ENCODE peak calls at places on chromosomes 2 and 18, in five cellular contexts. E is Peyer's patch; I is fibroblast of lung; B is CD8-positive, alpha-beta memory T cell; S is SJSA1. N is an unnamed sample. For H3K9me3, the result is how much of the 10 kb centered on the place peaks cover.

GRCh38 chr2:226887940-226888339 is 52.1 kb downstream of the RHBDD1 start:
- DNase-seq in E (no peak), I (peak), B (no peak), S (no peak), N (peak)

GRCh38 chr2:68594041-68594440 is 49.3 kb upstream of the PROKR1 start:
- DNase-seq in E (no peak), I (no peak), B (no peak), S (no peak), N (no peak)

GRCh38 chr18:77062518-77063003 is 70.0 kb downstream of the MBP start:
- DNase-seq in E (peak), I (peak), B (peak), S (no peak), N (no peak)

GRCh38 chr2:63257473-63257872 is 206.8 kb downstream of the OTX1 start:
- DNase-seq in E (no peak), I (no peak), B (peak), S (no peak), N (no peak)

GRCh38 chr2:96330407-96330806 is 5.2 kb upstream of the NCAPH start:
- DNase-seq in E (no peak), I (peak), B (no peak), S (no peak), N (peak)

GRCh38 chr2:201223089-201224073 is 37.0 kb upstream of the CASP8 start:
- DNase-seq in E (no peak), I (no peak), B (no peak), S (no peak), N (no peak)

GRCh38 chr2:32810909-32811495 is 135.8 kb upstream of the LTBP1 start:
- DNase-seq in E (no peak), I (peak), B (no peak), S (no peak), N (no peak)

GRCh38 chr18:6875764-6876163 is 146.2 kb downstream of the ARHGAP28 start:
- DNase-seq in E (no peak), I (no peak), B (no peak), S (no peak), N (no peak)

GRCh38 chr2:107088156-107088555 is 202.2 kb upstream of the ST6GAL2 start:
- DNase-seq in E (no peak), I (no peak), B (no peak), S (no peak), N (no peak)

GRCh38 chr2:107094450-107094986 is 208.6 kb upstream of the ST6GAL2 start:
- DNase-seq in E (no peak), I (no peak), B (no peak), S (no peak), N (no peak)

GRCh38 chr2:107093426-107093957 is 207.5 kb upstream of the ST6GAL2 start:
- DNase-seq in E (no peak), I (no peak), B (no peak), S (no peak), N (no peak)

GRCh38 chr2:107091163-107091864 is 205.3 kb upstream of the ST6GAL2 start:
- DNase-seq in E (no peak), I (peak), B (no peak), S (no peak), N (peak)
- H3K4me3 ChIP-seq in E (no peak), I (no peak), B (no peak), S (no peak), N (no peak)

GRCh38 chr18:14974088-14974487 is 226.1 kb downstream of the ANKRD30B start:
- DNase-seq in E (no peak), I (no peak), B (no peak), S (no peak), N (no peak)

GRCh38 chr18:14971461-14972185 is 223.7 kb downstream of the ANKRD30B start:
- DNase-seq in E (no peak), I (no peak), B (no peak), S (no peak), N (no peak)

GRCh38 chr18:14965553-14965952 is 217.6 kb downstream of the ANKRD30B start:
- DNase-seq in E (no peak), I (no peak), B (no peak), S (no peak), N (no peak)

GRCh38 chr18:14969507-14969906 is 221.5 kb downstream of the ANKRD30B start:
- DNase-seq in E (no peak), I (no peak), B (no peak), S (no peak), N (no peak)

DNA sequence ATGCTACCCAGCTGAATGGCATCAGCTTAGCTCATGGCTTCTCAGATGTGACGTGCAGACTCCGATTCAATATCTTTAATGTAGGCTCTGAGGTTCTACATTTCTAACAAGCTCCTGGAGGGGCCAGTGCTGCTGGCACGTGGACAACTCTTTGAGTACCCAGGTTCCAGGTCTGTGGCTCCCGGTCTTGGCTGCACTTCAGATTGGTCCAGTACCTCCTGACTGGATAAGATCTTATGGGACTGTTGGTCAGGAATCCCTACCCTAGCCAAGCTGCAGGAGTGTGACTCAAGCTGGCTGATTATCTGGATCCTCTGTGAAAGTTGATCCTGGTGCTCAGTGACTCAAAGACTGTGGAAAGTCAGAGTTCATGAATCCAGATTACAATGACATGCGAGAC is 222.1 kb downstream of the ANKRD30B start:
- DNase-seq in E (no peak), I (no peak), B (no peak), S (no peak), N (peak)
- H3K9me3 ChIP-seq in E (under half), I (under half), B (under half), S (under half), N (under half)

GRCh38 chr2:18046558-18046957 is 168.1 kb downstream of the KCNS3 start:
- DNase-seq in E (no peak), I (peak), B (no peak), S (no peak), N (peak)

GRCh38 chr2:18049325-18049724 is 170.9 kb downstream of the KCNS3 start:
- DNase-seq in E (no peak), I (no peak), B (no peak), S (no peak), N (no peak)

GRCh38 chr2:18050001-18050400 is 171.5 kb downstream of the KCNS3 start:
- DNase-seq in E (no peak), I (no peak), B (no peak), S (no peak), N (no peak)

GRCh38 chr2:18047114-18047695 is 168.7 kb downstream of the KCNS3 start:
- DNase-seq in E (no peak), I (peak), B (no peak), S (no peak), N (peak)

GRCh38 chr2:18047896-18048657 is 169.6 kb downstream of the KCNS3 start:
- DNase-seq in E (no peak), I (peak), B (no peak), S (peak), N (peak)
- H3K4me3 ChIP-seq in E (no peak), I (no peak), B (no peak), S (no peak), N (no peak)

GRCh38 chr2:95149397-95149984 is 10.2 kb downstream of the ZNF514 start:
- DNase-seq in E (no peak), I (peak), B (no peak), S (no peak), N (no peak)
- H3K9me3 ChIP-seq in E (under half), I (under half), B (half or more), S (half or more), N (half or more)

DNA sequence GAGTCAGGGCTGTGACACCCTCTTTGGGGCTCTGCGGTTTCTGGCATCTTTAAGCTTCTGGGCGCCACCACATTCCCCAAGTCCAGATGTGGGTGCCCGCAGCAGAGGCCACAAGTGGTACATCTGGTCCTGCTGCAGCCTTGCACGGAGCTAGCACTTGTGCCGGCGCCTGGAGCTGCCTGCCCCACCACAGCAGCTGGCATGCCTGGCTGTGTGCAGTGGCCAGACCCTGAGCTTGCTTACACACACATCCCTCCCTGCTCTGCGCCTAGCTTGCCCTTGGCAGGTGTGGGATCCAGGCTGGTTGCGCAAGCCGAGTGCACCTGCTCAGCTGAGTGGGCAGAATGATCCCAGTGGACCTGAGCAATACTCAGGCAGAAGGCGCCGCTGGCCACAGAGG is 27.3 kb downstream of the SLC4A10 start:
- DNase-seq in E (no peak), I (no peak), B (no peak), S (no peak), N (no peak)
- H3K4me3 ChIP-seq in E (no peak), I (no peak), B (no peak), S (no peak), N (no peak)

DNA sequence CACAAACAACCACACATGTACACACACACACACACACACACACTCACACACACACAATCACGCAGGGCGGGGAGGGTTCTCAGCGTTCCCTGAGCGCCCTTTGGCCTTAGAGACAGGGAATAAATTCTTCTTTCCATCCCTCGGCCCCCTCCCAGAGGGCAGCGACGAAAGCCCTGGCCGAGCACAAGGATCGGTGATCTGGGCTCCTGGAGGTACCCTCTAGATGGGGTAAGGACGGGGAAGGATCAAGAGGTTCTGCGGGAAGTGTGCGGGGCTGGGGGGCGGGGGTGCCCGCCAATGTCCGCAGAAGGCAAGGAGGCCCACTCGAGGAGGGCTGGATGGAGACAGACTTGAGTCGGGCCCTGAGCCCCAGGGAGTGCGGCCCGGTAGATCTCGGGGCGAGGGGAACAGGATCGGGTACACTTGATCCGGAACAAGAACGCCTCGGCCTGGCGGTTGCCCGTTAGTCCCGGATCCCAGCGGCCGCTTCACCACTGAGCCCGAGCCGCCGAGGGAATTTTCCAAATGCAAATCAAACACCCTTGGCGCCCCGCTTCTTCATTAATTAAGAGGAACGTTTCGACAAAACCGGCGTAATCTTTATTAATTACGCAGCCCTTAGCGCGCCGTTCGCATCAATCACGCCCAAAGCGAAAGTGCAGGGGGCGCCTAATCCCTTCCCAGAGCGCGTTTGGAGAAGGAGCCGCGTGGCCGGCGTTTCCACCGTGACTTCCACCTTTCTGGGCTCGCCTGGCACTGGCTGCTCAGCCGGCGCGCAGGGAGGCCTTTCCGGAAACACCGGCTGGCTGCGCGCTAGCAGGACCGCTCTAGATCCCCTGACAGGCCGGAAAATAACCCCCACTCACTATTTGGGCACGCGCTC is 7.0 kb upstream of the PAX3 start:
- DNase-seq in E (no peak), I (peak), B (no peak), S (no peak), N (peak)
- H3K9me3 ChIP-seq in E (under half), I (under half), B (under half), S (under half), N (under half)

GRCh38 chr18:49321271-49321670 is 139.2 kb downstream of the DYM start:
- DNase-seq in E (no peak), I (peak), B (no peak), S (no peak), N (peak)
- H3K4me3 ChIP-seq in E (no peak), I (no peak), B (no peak), S (no peak), N (peak)

DNA sequence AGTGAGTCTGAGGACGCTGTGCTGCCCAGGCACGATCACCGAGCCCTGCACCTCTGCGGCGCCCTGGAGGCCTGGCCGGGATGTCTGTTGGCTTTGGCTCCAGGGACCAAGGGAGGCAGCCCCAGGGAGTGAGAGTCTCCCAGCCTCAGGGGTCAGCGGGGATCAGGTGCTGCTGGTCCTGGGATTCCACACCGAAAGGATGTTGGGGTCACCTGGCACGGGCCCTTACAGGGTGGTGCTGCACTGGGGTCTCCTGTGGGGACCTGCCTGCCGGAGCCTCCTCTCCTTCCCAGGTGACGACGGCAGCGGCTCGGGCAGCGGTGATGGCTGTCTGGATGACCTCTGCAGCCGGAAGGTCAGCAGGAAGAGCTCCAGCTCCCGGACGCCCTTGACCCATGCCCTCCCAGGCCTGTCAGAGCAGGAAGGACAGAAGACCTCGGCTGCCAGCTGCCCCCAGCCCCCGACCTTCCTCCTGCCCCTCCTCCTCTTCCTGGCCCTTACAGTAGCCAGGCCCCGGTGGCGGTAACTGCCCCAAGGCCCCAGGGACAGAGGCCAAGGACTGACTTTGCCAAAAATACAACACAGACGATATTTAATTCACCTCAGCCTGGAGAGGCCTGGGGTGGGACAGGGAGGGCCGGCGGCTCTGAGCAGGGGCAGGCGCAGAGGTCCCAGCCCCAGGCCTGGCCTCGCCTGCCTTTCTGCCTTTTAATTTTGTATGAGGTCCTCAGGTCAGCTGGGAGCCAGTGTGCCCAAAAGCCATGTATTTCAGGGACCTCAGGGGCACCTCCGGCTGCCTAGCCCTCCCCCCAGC is 30.5 kb downstream of the GPC1 start:
- DNase-seq in E (peak), I (no peak), B (no peak), S (peak), N (no peak)
- H3K9me3 ChIP-seq in E (under half), I (under half), B (under half), S (under half), N (under half)

DNA sequence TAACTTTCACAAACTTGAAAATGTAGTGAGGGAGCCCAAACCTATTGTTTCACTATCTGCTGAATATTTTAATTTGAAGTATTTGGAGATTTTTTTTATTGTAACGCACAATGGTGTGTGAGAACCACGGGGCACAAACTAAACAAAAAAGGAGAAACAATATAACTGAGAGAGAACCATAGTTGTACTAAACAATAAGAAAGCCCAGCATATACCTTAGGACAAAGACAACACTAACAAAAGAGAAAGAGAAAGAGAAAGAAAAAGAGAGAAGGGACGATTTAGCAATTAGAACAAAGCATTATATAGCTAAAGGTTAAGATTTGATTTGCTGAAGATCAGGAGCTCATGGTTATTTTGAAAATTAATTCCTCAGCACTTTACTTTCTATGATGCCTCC is 906.0 kb upstream of the NXPH2 start:
- DNase-seq in E (no peak), I (no peak), B (no peak), S (no peak), N (no peak)
- H3K4me3 ChIP-seq in E (no peak), I (no peak), B (no peak), S (no peak), N (no peak)